ENCODE peak calls at places on chromosome 7, in eight cellular contexts. S is nephron progenitor cell, D is A549, Z is psoas muscle, C is WTC11, B is uterus, I is esophagus squamous epithelium, W is B cell. Y is an unnamed sample.

GRCh38 chr7:30074422-30075030 is 46.3 kb downstream of the PLEKHA8 start:
- DNase-seq in S (no peak), D (no peak), Z (no peak), C (no peak), B (no peak), I (no peak), W (peak), Y (no peak)

GRCh38 chr7:57308631-57309408 is 141.2 kb upstream of the ZNF716 start:
- DNase-seq in S (no peak), D (no peak), Z (no peak), C (peak), B (no peak), I (no peak), W (no peak), Y (no peak)

GRCh38 chr7:45189151-45189970 is 31.8 kb downstream of the RAMP3 start:
- DNase-seq in S (no peak), D (no peak), Z (no peak), C (no peak), B (no peak), I (no peak), W (no peak), Y (no peak)

GRCh38 chr7:113698556-113699220 is 220.1 kb downstream of the PPP1R3A start:
- DNase-seq in S (peak), D (no peak), Z (no peak), C (peak), B (no peak), I (no peak), W (no peak), Y (peak)

GRCh38 chr7:47707596-47707995 is 125.7 kb upstream of the TNS3 start:
- DNase-seq in S (no peak), D (no peak), Z (no peak), C (no peak), B (no peak), I (no peak), W (no peak), Y (no peak)

GRCh38 chr7:2507208-2507916 is 12.2 kb upstream of the LFNG start:
- DNase-seq in S (no peak), D (no peak), Z (no peak), C (no peak), B (no peak), I (no peak), W (no peak), Y (no peak)

GRCh38 chr7:79897166-79897565 is 237.5 kb upstream of the GNAI1 start:
- DNase-seq in S (no peak), D (no peak), Z (no peak), C (no peak), B (no peak), I (no peak), W (no peak), Y (no peak)

GRCh38 chr7:123677316-123677715 is 21.6 kb downstream of the LMOD2 start:
- DNase-seq in S (no peak), D (no peak), Z (no peak), C (no peak), B (no peak), I (no peak), W (no peak), Y (no peak)

GRCh38 chr7:137958593-137959431 is 43.1 kb downstream of the CREB3L2 start:
- DNase-seq in S (no peak), D (no peak), Z (no peak), C (no peak), B (no peak), I (no peak), W (no peak), Y (no peak)

DNA sequence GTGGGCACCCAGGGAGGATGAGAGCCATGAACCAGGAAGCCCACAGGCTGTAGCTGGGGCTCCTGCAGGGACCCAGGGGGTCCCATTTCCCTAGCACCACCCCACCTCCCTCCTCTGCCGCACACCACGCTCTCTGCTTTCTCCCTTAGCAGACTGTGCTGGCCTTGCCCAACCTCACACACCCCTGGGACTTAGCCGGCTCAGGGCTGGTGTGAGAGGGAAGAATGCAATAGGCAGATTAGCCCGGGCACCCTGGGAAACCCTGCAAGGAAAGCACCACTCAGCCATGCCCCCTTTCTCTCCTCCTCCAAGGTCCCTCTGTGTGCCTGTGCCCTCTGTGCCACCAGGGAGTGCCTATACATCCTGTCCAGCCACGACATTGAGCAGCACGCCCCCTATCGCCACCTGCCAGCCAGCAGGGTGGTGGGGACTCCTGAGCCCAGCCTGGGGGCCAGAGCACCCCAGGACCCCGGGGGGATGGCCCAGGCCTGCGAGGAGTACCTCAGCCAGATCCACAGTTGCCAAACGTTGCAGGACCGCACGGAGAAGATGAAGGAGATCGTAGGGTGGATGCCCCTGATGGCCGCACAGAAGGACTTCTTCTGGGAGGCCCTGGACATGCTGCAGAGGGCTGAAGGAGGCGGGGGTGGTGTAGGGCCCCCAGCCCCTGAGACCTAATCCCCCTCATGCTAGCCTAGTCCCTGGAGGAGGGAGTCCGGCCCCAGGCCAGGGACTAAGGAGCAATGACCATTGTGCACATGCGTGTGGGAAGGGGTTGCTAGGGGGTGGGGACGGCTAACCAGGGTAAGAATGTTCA is 1.7 kb upstream of the PCOLCE start:
- DNase-seq in S (no peak), D (no peak), Z (no peak), C (peak), B (no peak), I (no peak), W (no peak), Y (no peak)
- TF ChIP-seq CTCF in S (no peak), D (peak), Z (no peak), C (no peak), B (no peak), I (no peak), W (no peak), Y (peak)

DNA sequence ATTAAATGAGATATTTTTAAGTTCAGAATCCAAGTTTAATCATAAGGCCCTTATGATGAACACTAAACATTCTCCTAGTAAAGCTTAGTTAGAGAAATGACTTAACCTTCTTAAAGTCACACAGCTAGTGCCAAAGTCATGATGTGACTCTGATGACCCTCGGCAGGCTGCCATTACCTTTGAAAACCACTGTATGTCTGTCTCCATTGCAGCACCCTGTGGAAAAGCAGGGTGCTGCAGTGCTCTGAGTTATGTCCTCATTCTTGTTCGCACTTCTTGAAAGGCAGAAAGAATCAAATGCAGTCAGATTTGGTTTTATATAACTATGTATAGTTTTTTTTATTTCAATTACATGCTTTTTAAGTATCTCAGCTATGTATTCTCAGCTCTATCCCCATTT is 105.0 kb downstream of the PHTF2 start:
- DNase-seq in S (no peak), D (peak), Z (peak), C (no peak), B (no peak), I (no peak), W (peak), Y (peak)
- TF ChIP-seq CTCF in S (no peak), D (peak), Z (peak), C (no peak), B (no peak), I (no peak), W (peak), Y (peak)

GRCh38 chr7:102149416-102149815 is 137.3 kb upstream of the SH2B2 start:
- DNase-seq in S (no peak), D (no peak), Z (no peak), C (no peak), B (no peak), I (no peak), W (no peak), Y (no peak)
- TF ChIP-seq CTCF in S (no peak), D (no peak), Z (no peak), C (no peak), B (no peak), I (no peak), W (no peak), Y (no peak)

GRCh38 chr7:28882896-28883470 is 75.1 kb downstream of the TRIL start:
- DNase-seq in S (no peak), D (no peak), Z (no peak), C (no peak), B (no peak), I (no peak), W (no peak), Y (no peak)

GRCh38 chr7:28873410-28873809 is 84.7 kb downstream of the TRIL start:
- DNase-seq in S (no peak), D (no peak), Z (no peak), C (no peak), B (no peak), I (no peak), W (no peak), Y (no peak)

GRCh38 chr7:28879105-28879504 is 79.0 kb downstream of the TRIL start:
- DNase-seq in S (no peak), D (no peak), Z (no peak), C (no peak), B (no peak), I (no peak), W (no peak), Y (no peak)
- TF ChIP-seq CTCF in S (no peak), D (no peak), Z (no peak), C (no peak), B (no peak), I (no peak), W (no peak), Y (no peak)

DNA sequence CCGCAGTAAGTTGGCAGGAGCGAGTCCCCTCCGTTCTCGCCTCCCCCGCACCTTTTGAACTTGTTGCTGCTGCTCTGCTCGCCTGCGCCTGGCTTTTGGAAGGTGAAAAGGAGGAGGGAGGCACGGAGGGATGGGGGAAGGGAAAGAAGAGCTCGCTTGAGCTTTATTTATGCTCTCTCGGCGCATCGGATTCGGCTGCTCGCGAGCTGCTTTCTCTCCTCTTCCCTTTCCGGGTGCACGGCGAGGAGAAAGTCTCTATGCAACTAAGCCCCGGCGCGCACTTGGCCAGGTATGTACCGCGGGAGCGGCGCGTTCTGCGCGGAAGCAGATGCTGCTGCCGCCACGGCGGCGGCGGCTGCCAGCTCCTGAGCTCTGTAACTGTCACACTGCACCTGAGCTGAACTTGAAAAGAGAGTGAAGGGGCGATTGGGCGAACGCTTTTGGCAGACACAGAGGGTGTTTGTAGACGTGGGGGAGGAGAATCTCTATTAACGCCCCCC is 551 bp downstream of the KCND2 start:
- DNase-seq in S (peak), D (no peak), Z (peak), C (peak), B (peak), I (no peak), W (no peak), Y (peak)
- TF ChIP-seq CTCF in S (no peak), D (no peak), Z (no peak), C (no peak), B (no peak), I (no peak), W (no peak), Y (no peak)

GRCh38 chr7:130560972-130561371 is 69.1 kb downstream of the MEST start:
- DNase-seq in S (no peak), D (peak), Z (no peak), C (no peak), B (no peak), I (no peak), W (peak), Y (peak)
- TF ChIP-seq CTCF in S (no peak), D (peak), Z (peak), C (no peak), B (no peak), I (peak), W (no peak), Y (no peak)

GRCh38 chr7:144459635-144460034 is 56.1 kb upstream of the NOBOX start:
- DNase-seq in S (no peak), D (no peak), Z (no peak), C (no peak), B (no peak), I (no peak), W (no peak), Y (no peak)

GRCh38 chr7:144455040-144455404 is 51.5 kb upstream of the NOBOX start:
- DNase-seq in S (no peak), D (no peak), Z (no peak), C (no peak), B (no peak), I (no peak), W (no peak), Y (no peak)

GRCh38 chr7:144452064-144452463 is 48.6 kb upstream of the NOBOX start:
- DNase-seq in S (no peak), D (no peak), Z (no peak), C (no peak), B (no peak), I (no peak), W (no peak), Y (no peak)

DNA sequence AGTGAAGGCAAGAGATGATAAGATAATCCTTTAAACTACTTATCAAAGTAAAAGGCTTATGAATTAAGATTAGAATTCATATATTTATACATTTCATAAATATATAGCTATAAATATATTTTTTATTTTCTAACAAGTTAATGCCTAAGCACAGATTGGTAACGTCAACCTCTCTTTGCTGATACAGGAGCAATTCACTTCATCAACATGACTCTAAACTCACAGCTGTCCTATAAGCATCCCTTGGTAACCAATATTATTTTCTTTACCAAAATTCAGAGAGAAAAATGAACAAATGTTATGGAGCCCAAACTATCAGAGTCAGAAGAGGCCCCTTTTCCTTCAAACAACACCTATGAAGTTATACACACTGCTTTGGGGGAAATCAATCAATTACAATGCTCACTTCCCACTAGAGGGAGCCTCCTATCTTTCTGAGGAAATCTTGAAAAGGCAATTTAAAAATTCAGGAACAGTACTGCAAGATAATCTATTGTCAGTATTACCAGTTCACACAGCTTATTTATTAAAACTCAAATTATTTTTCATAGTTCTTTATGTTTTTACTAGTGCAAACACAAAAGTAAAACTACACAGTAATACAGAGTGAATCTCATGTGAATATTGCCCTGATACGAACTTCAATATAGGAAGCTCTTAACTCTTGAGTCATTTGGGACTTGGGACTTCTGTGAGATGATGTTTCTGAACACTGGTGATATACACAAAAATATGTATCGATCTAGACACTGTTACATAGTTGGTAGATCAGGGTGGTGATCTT is 51.0 kb upstream of the NOBOX start:
- DNase-seq in S (no peak), D (peak), Z (no peak), C (no peak), B (no peak), I (no peak), W (no peak), Y (no peak)
- TF ChIP-seq CTCF in S (peak), D (no peak), Z (peak), C (no peak), B (no peak), I (no peak), W (no peak), Y (no peak)

GRCh38 chr7:146639291-146639690 is 522.7 kb downstream of the CNTNAP2 start:
- DNase-seq in S (no peak), D (no peak), Z (no peak), C (no peak), B (no peak), I (no peak), W (no peak), Y (no peak)
- TF ChIP-seq CTCF in S (no peak), D (no peak), Z (no peak), C (no peak), B (no peak), I (no peak), W (no peak), Y (no peak)

Y was measured in GM20000.